ENCODE peak calls at places on chromosome 5, in nine cellular contexts. O, K, F, M, N, D, A, I and B are unnamed samples.

GRCh38 chr5:128349044-128349629 is 188.9 kb downstream of the FBN2 start:
- DNase-seq in N (no peak), M (no peak), F (no peak), I (peak; percentile 41), D (no peak), O (no peak), K (peak; percentile 48), A (no peak), B (peak; percentile 12)

GRCh38 chr5:96733771-96734498 is 71.8 kb downstream of the CAST start:
- DNase-seq in D (no peak), O (no peak), N (no peak), K (peak; percentile 60), I (no peak), F (peak; percentile 27), A (no peak), M (no peak), B (peak; percentile 75)

GRCh38 chr5:132839426-132840301 is 9.2 kb upstream of the SHROOM1 start:
- DNase-seq in I (no peak), K (peak; percentile 93), O (no peak), A (no peak), D (no peak), N (no peak), F (no peak), M (no peak), B (peak; percentile 91)

GRCh38 chr5:118687671-118688621 is 300.4 kb downstream of the DTWD2 start:
- DNase-seq in I (peak; percentile 45), A (no peak), O (no peak), K (no peak), F (no peak), D (no peak), M (no peak), N (no peak), B (no peak)

GRCh38 chr5:134275822-134276221 is 49.9 kb upstream of the PPP2CA start:
- DNase-seq in N (no peak), K (peak; percentile 49), F (no peak), M (no peak), I (no peak), D (no peak), A (no peak), O (no peak), B (no peak)

GRCh38 chr5:35842856-35843255 is 13.8 kb upstream of the IL7R start:
- DNase-seq in M (no peak), N (no peak), D (no peak), F (no peak), I (no peak), K (no peak), O (no peak), A (no peak), B (no peak)

GRCh38 chr5:177358333-177358939 is 712 bp downstream of the RGS14 start:
- DNase-seq in F (peak; percentile 31), I (no peak), K (no peak), M (no peak), A (no peak), D (no peak), O (no peak), N (no peak), B (no peak)

GRCh38 chr5:142287973-142288313 is 36.9 kb downstream of the SPRY4 start:
- DNase-seq in I (no peak), O (no peak), F (no peak), M (no peak), D (no peak), A (no peak), N (no peak), K (no peak), B (no peak)

GRCh38 chr5:135245521-135246499 is 153.2 kb downstream of the MACROH2A1 start:
- DNase-seq in K (peak; percentile 79), O (no peak), F (no peak), A (peak; percentile 1), M (no peak), D (no peak), I (peak; percentile 1), N (no peak), B (peak; percentile 87)

GRCh38 chr5:150353395-150353675 is 4.2 kb upstream of the TCOF1 start:
- DNase-seq in F (no peak), K (no peak), O (no peak), A (no peak), I (no peak), D (no peak), N (no peak), M (no peak), B (no peak)

GRCh38 chr5:139272471-139273321 is 20.8 kb upstream of the MATR3 start:
- DNase-seq in F (peak; percentile 34), I (no peak), D (no peak), O (peak; percentile 13), A (no peak), M (no peak), N (no peak), K (no peak), B (peak; percentile 55)

GRCh38 chr5:83172655-83173054 is 95.3 kb downstream of the XRCC4 start:
- DNase-seq in O (no peak), K (no peak), D (no peak), M (no peak), N (no peak), A (no peak), F (no peak), I (no peak), B (no peak)

GRCh38 chr5:16935271-16936149 is 578 bp downstream of the MYO10 start:
- DNase-seq in A (peak; percentile 53), M (no peak), I (peak; percentile 4), D (peak; percentile 1), N (no peak), O (no peak), F (peak; percentile 75), K (peak; percentile 32), B (no peak)

GRCh38 chr5:69074664-69075521 is 18.9 kb upstream of the SLC30A5 start:
- DNase-seq in D (no peak), M (no peak), K (no peak), F (peak; percentile 44), N (no peak), O (no peak), I (no peak), A (no peak), B (no peak)